ENCODE peak calls at places on chromosomes 1 and 21, in four cellular contexts. C is pancreas, H is ovary, R is sigmoid colon. G is an unnamed sample.

GRCh38 chr1:216221260-216221700 is 202.0 kb downstream of the USH2A start:
- DNase-seq in C (no peak), H (no peak), R (no peak), G (no peak)

GRCh38 chr21:35436899-35437298 is 387.8 kb upstream of the RUNX1 start:
- DNase-seq in C (no peak), H (no peak), R (no peak), G (no peak)

GRCh38 chr1:25522240-25522639 is 21.2 kb upstream of the LDLRAP1 start:
- DNase-seq in C (no peak), H (no peak), R (no peak), G (no peak)

GRCh38 chr21:34974162-34974981 is 74.7 kb downstream of the RUNX1 start:
- DNase-seq in C (no peak), H (no peak), R (no peak), G (no peak)

GRCh38 chr1:109620396-109620817 is 770 bp downstream of the AMPD2 start:
- DNase-seq in C (no peak), H (no peak), R (peak; percentile 77), G (peak; percentile 79)

GRCh38 chr1:206513312-206514111 is 6.2 kb downstream of the RASSF5 start:
- DNase-seq in C (peak; percentile 67), H (peak; percentile 81), R (peak; percentile 90), G (peak; percentile 92)

GRCh38 chr1:203096566-203096965 is 10.8 kb upstream of the MYOG start:
- DNase-seq in C (no peak), H (no peak), R (no peak), G (no peak)

GRCh38 chr1:36585760-36586072 is 103.0 kb upstream of the CSF3R start:
- DNase-seq in C (no peak), H (no peak), R (no peak), G (no peak)

GRCh38 chr1:94672934-94673333 is 131.4 kb upstream of the F3 start:
- DNase-seq in C (no peak), H (no peak), R (no peak), G (no peak)

GRCh38 chr1:184493987-184494388 is 107.2 kb downstream of the C1orf21 start:
- DNase-seq in C (no peak), H (no peak), R (no peak), G (no peak)

GRCh38 chr1:2859881-2860430 is 58.5 kb upstream of the TTC34 start:
- DNase-seq in C (no peak), H (no peak), R (no peak), G (no peak)

GRCh38 chr1:208069908-208070307 is 159.0 kb upstream of the CD34 start:
- DNase-seq in C (no peak), H (no peak), R (no peak), G (no peak)

GRCh38 chr1:8061210-8061609 is 35.1 kb upstream of the ERRFI1 start:
- DNase-seq in C (no peak), H (no peak), R (no peak), G (peak; percentile 77)

GRCh38 chr1:178031856-178032320 is 62.0 kb upstream of the RASAL2 start:
- DNase-seq in C (peak; percentile 85), H (peak; percentile 86), R (peak; percentile 95), G (peak; percentile 82)

GRCh38 chr1:117110774-117111173 is 10.8 kb downstream of the TRIM45 start:
- DNase-seq in C (no peak), H (no peak), R (no peak), G (no peak)

GRCh38 chr1:206887701-206888100 is 9.5 kb upstream of the IL24 start:
- DNase-seq in C (no peak), H (no peak), R (no peak), G (no peak)

GRCh38 chr1:227131193-227131592 is 187.1 kb downstream of the CDC42BPA start:
- DNase-seq in C (no peak), H (no peak), R (no peak), G (no peak)

GRCh38 chr1:110309139-110309538 is 30.0 kb upstream of the RBM15 start:
- DNase-seq in C (no peak), H (no peak), R (no peak), G (no peak)

GRCh38 chr1:11648732-11649158 is 5.5 kb downstream of the FBXO2 start:
- DNase-seq in C (peak; percentile 83), H (no peak), R (no peak), G (no peak)

GRCh38 chr1:110474444-110474843 is 23.5 kb downstream of the PROK1 start:
- DNase-seq in C (peak; percentile 1), H (no peak), R (no peak), G (no peak)

GRCh38 chr1:107829083-107829771 is 135.8 kb downstream of the VAV3 start:
- DNase-seq in C (no peak), H (no peak), R (no peak), G (no peak)

GRCh38 chr1:22517936-22518335 is 45.4 kb upstream of the EPHA8 start:
- DNase-seq in C (no peak), H (no peak), R (no peak), G (no peak)

GRCh38 chr1:8211620-8212442 is 106.1 kb upstream of the SLC45A1 start:
- DNase-seq in C (no peak), H (no peak), R (peak; percentile 73), G (no peak)

GRCh38 chr21:34075099-34075425 is 1.7 kb downstream of the MRPS6 start:
- DNase-seq in C (no peak), H (no peak), R (no peak), G (no peak)

GRCh38 chr1:183159960-183160359 is 26.1 kb upstream of the LAMC2 start:
- DNase-seq in C (peak; percentile 53), H (no peak), R (no peak), G (no peak)

GRCh38 chr21:35390013-35390776 is 341.1 kb upstream of the RUNX1 start:
- DNase-seq in C (no peak), H (no peak), R (peak; percentile 73), G (no peak)

GRCh38 chr1:171300401-171300800 is 13.6 kb upstream of the FMO4 start:
- DNase-seq in C (no peak), H (no peak), R (no peak), G (no peak)

GRCh38 chr1:171295821-171296220 is 18.2 kb upstream of the FMO4 start:
- DNase-seq in C (no peak), H (no peak), R (no peak), G (no peak)

GRCh38 chr1:171298696-171299095 is 15.3 kb upstream of the FMO4 start:
- DNase-seq in C (no peak), H (no peak), R (no peak), G (no peak)

GRCh38 chr1:171296897-171297296 is 17.1 kb upstream of the FMO4 start:
- DNase-seq in C (no peak), H (no peak), R (no peak), G (no peak)

GRCh38 chr1:171299342-171299741 is 14.6 kb upstream of the FMO4 start:
- DNase-seq in C (no peak), H (no peak), R (no peak), G (no peak)
- H3K4me3 ChIP-seq in C (no peak overlapping the region), H (no peak overlapping the region), R (no peak overlapping the region), G (no peak overlapping the region)

DNA sequence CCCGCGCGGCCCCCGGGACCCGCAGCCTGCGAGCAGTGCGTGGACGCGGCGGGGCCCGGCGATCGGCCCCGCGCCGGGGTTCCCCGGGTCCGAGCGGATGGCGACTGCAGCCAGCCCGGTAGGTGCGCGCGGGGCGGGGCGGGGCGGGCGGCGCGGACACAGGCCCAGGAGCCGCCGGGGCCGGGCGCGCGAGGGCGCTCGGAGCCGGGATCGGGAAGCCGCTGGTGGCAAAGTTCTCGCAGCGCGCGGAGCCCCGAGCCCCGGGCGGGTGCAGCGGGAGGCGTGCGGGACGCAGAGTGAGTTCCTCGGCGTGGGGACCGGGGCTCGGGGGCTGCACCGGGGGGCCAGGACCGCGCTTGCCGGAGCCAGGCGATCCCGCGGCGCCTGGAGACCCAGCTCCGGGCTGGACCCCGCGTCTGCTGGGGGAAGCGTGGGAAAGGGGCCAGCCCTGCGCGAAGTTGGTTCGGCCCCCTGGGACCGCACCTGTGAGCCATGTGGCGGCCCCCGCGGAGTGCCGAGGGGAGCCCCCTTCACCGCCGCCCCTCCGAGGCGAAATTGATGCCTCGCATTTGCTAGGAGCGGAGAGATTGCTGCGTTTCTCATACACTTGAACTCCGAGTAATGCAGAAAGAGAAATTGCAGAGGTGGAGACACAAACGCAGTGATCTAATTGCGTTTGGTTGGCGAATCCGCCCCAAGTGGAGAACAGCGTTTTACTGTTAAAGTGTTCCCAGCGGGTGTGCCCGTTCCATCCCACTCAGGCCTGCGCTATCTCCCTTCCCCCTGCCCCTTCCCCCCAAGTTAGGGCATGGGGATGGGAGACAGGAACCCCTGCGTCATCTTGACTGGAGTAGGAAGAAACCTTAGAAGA is 228.9 kb upstream of the TMEM51 start:
- DNase-seq in C (peak; percentile 86), H (peak; percentile 56), R (no peak), G (no peak)
- H3K27ac ChIP-seq in C (no peak overlapping the region), H (peak overlapping the region; percentile 77), R (peak overlapping the region; percentile 44), G (peak overlapping the region; percentile 90)

GRCh38 chr1:24109686-24110475 is 2.1 kb downstream of the MYOM3 start:
- DNase-seq in C (peak; percentile 52), H (no peak), R (no peak), G (no peak)

GRCh38 chr1:24109166-24109483 is 2.8 kb downstream of the MYOM3 start:
- DNase-seq in C (no peak), H (no peak), R (no peak), G (no peak)

GRCh38 chr1:24105368-24106160 is 6.4 kb downstream of the MYOM3 start:
- DNase-seq in C (no peak), H (no peak), R (no peak), G (no peak)

GRCh38 chr1:24108334-24109165 is 3.4 kb downstream of the MYOM3 start:
- DNase-seq in C (peak; percentile 54), H (no peak), R (no peak), G (no peak)

DNA sequence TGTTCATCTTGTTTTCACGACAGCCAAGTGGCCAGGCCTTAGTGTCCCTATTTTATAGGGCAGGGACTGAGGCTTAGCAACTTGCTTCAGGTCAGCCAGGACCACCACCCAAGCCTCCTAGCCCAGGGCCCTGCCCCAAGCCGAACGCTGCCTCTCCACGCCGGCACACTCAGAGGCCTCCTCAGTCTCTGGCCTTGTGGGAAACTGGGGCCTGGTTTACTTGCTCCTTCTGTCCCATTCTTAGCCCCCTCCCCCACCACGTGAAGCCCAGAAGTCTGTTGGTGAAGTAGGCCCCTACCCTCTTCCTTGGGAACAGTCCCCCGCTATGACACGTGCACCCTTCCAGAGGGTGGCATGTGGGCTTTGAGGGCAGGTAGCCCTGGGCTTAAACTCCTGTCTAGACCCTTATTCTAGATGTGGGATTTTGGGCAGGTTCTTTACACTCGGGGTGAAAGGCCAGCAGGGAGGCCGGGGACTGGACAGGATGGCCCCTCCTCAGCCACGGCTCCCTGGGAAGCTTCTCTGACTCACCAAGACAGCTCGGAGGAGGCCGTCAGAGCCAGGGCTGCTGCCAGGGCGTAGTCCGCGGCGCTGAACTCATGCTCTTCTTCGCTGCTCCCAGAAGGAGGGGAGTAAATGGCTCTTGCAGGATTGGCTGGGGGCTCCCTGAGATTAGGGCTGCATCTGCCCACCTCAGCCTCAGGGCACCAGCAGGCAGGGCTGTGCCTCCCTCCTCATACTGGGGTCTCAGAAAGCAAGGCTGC is 4.3 kb downstream of the MYOM3 start:
- DNase-seq in C (peak; percentile 48), H (no peak), R (no peak), G (no peak)
- H3K4me3 ChIP-seq in C (no peak overlapping the region), H (no peak overlapping the region), R (no peak overlapping the region), G (no peak overlapping the region)

DNA sequence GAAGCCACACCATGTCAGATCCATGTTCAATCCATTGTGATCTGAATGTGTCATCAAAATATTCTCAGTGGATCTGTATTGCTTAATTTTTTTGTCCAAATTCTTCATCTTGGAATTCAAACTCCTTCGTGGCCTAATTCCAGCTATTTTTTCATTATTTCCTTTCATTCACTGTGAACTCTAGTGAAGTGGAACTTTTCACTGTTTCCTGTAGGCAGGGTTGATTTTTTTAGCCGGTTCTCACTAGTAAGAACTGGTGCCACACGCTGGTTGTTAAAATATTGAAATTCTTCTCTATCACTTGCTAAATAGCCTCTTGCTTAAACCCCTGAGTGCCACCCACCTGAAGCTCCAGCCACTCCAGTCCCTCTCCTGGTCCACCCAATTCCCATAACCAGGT is 7.6 kb upstream of the S100A11 start:
- DNase-seq in C (no peak), H (no peak), R (no peak), G (no peak)
- H3K27ac ChIP-seq in C (no peak overlapping the region), H (no peak overlapping the region), R (no peak overlapping the region), G (no peak overlapping the region)